ENCODE peak calls at places on chromosomes 5 and 9, in seven cellular contexts. B is midbrain; M is activated CD4-positive, CD25-positive, alpha-beta regulatory T cell; S is Daoy; T is fibroblast of mammary gland; G is CD8-positive, alpha-beta memory T cell; J is Calu3. R is an unnamed sample.

GRCh38 chr9:96177719-96178028 is 124.3 kb downstream of the HSD17B3 start:
- DNase-seq in B (no peak), M (no peak), S (no peak), T (no peak), G (no peak), J (no peak), R (no peak)

GRCh38 chr5:180463916-180464602 is 30.1 kb upstream of the CNOT6 start:
- DNase-seq in B (no peak), M (no peak), S (no peak), T (no peak), G (no peak), J (no peak), R (no peak)

GRCh38 chr9:71680189-71680983 is 87.9 kb downstream of the CEMIP2 start:
- DNase-seq in B (no peak), M (no peak), S (peak), T (peak), G (no peak), J (no peak), R (no peak)

GRCh38 chr9:26882154-26882553 is 10.4 kb downstream of the CAAP1 start:
- DNase-seq in B (no peak), M (no peak), S (no peak), T (no peak), G (no peak), J (no peak), R (no peak)

GRCh38 chr5:42949348-42950090 is 90.6 kb downstream of the ANXA2R start:
- DNase-seq in B (no peak), M (peak), S (peak), T (peak), G (peak), J (no peak), R (peak)

GRCh38 chr9:113640418-113640817 is 176.9 kb downstream of the RGS3 start:
- DNase-seq in B (no peak), M (no peak), S (no peak), T (no peak), G (no peak), J (no peak), R (no peak)

GRCh38 chr9:36392489-36392888 is 7.6 kb downstream of the RNF38 start:
- DNase-seq in B (no peak), M (no peak), S (no peak), T (no peak), G (no peak), J (no peak), R (no peak)

GRCh38 chr9:92611621-92612275 is 58.2 kb downstream of the IPPK start:
- DNase-seq in B (no peak), M (no peak), S (no peak), T (no peak), G (no peak), J (no peak), R (no peak)

GRCh38 chr9:87725356-87725899 is 491 bp upstream of the CTSL start:
- DNase-seq in B (peak), M (no peak), S (no peak), T (peak), G (no peak), J (no peak), R (no peak)

GRCh38 chr9:9950813-9951212 is 662.0 kb downstream of the PTPRD start:
- DNase-seq in B (no peak), M (no peak), S (no peak), T (peak), G (no peak), J (no peak), R (no peak)

R was measured in natural killer cell treated with Interleukin-12 subunit alpha and Interleukin-12 subunit beta and Interleukin-15 and Interleukin-18, amount 100 ng/mL, for 72 hours.